ENCODE peak calls at places on chromosomes 5 and 9, in eight cellular contexts. F is GM12891; P is kidney glomerular epithelial cell; H is sciatic nerve; A is heart right ventricle; U is amygdala; C is activated naive CD4-positive, alpha-beta T cell treated with anti-CD3 and anti-CD28 coated beads for 36 hours; L is progenitor cell of endocrine pancreas. B is an unnamed sample.

GRCh38 chr9:79877943-79878612 is 306.3 kb downstream of the TLE4 start:
- DNase-seq in F (no peak), P (no peak), H (no peak), A (no peak), U (no peak), C (no peak), L (no peak), B (no peak)

GRCh38 chr5:65395526-65396155 is 86.1 kb downstream of the ADAMTS6 start:
- DNase-seq in F (no peak), P (peak; percentile 51), H (no peak), A (no peak), U (no peak), C (no peak), L (no peak), B (no peak)

GRCh38 chr5:138927979-138928378 is 52.8 kb upstream of the LRRTM2 start:
- DNase-seq in F (no peak), P (peak; percentile 25), H (no peak), A (peak; percentile 82), U (peak; percentile 86), C (no peak), L (no peak), B (peak; percentile 95)

GRCh38 chr5:432928-433791 is 9.8 kb upstream of the EXOC3 start:
- DNase-seq in F (no peak), P (no peak), H (peak; percentile 49), A (no peak), U (no peak), C (no peak), L (no peak), B (no peak)

GRCh38 chr5:81234801-81235200 is 1.7 kb downstream of the CKMT2 start:
- DNase-seq in F (no peak), P (no peak), H (no peak), A (peak; percentile 39), U (no peak), C (no peak), L (no peak), B (no peak)

GRCh38 chr9:32877103-32877502 is 93.8 kb downstream of the TMEM215 start:
- DNase-seq in F (no peak), P (no peak), H (no peak), A (no peak), U (no peak), C (no peak), L (no peak), B (no peak)

GRCh38 chr9:114026335-114026734 is 51.8 kb downstream of the AMBP start:
- DNase-seq in F (no peak), P (no peak), H (no peak), A (no peak), U (no peak), C (no peak), L (no peak), B (no peak)

GRCh38 chr5:61881821-61882220 is 424.2 kb upstream of the KIF2A start:
- DNase-seq in F (no peak), P (peak; percentile 71), H (no peak), A (no peak), U (peak; percentile 2), C (no peak), L (no peak), B (peak; percentile 90)

GRCh38 chr9:12878342-12878978 is 103.6 kb downstream of the LURAP1L start:
- DNase-seq in F (no peak), P (no peak), H (no peak), A (no peak), U (no peak), C (no peak), L (no peak), B (no peak)

B was measured in posterior cingulate gyrus.